ENCODE peak calls at places on chromosomes 12 and 14, in five cellular contexts. One of them, this sample, is unnamed.

GRCh38 chr12:130455161-130455560 is 117.5 kb downstream of the PIWIL1 start:
- DNase-seq in GM06990: no peak
- DNase-seq in GM12865: no peak
- DNase-seq in RWPE1: no peak
- DNase-seq in CD8-positive, alpha-beta memory T cell: no peak
- DNase-seq in this sample: no peak

GRCh38 chr12:79164890-79165289 is 300.3 kb downstream of the SYT1 start:
- DNase-seq in CD8-positive, alpha-beta memory T cell: no peak
- DNase-seq in GM06990: no peak
- DNase-seq in RWPE1: no peak
- DNase-seq in GM12865: no peak
- DNase-seq in this sample: no peak

GRCh38 chr12:49055978-49056754 is 4.4 kb downstream of the KMT2D start:
- DNase-seq in RWPE1: peak
- DNase-seq in CD8-positive, alpha-beta memory T cell: no peak
- DNase-seq in GM06990: no peak
- DNase-seq in GM12865: peak
- DNase-seq in this sample: peak

GRCh38 chr14:56147980-56148901 is 30.0 kb downstream of the PELI2 start:
- DNase-seq in GM06990: no peak
- DNase-seq in GM12865: no peak
- DNase-seq in RWPE1: no peak
- DNase-seq in CD8-positive, alpha-beta memory T cell: no peak
- DNase-seq in this sample: no peak

GRCh38 chr12:52257074-52257551 is 17.3 kb upstream of the KRT86 start:
- DNase-seq in GM06990: no peak
- DNase-seq in CD8-positive, alpha-beta memory T cell: no peak
- DNase-seq in RWPE1: no peak
- DNase-seq in GM12865: no peak
- DNase-seq in this sample: no peak

GRCh38 chr12:25187781-25188180 is 7.2 kb downstream of the DNAI7 start:
- DNase-seq in GM06990: no peak
- DNase-seq in GM12865: no peak
- DNase-seq in RWPE1: no peak
- DNase-seq in CD8-positive, alpha-beta memory T cell: no peak
- DNase-seq in this sample: no peak

GRCh38 chr14:30820674-30821073 is 53.7 kb upstream of the COCH start:
- DNase-seq in GM12865: peak
- DNase-seq in CD8-positive, alpha-beta memory T cell: no peak
- DNase-seq in GM06990: no peak
- DNase-seq in RWPE1: no peak
- DNase-seq in this sample: no peak

GRCh38 chr12:26370098-26370497 is 174.7 kb downstream of the SSPN start:
- DNase-seq in GM06990: no peak
- DNase-seq in GM12865: no peak
- DNase-seq in RWPE1: no peak
- DNase-seq in CD8-positive, alpha-beta memory T cell: no peak
- DNase-seq in this sample: no peak

GRCh38 chr12:108568653-108569154 is 6.3 kb downstream of the ISCU start:
- DNase-seq in CD8-positive, alpha-beta memory T cell: peak
- DNase-seq in RWPE1: no peak
- DNase-seq in GM06990: peak
- DNase-seq in GM12865: peak
- DNase-seq in this sample: peak

GRCh38 chr14:26415618-26416123 is 182.2 kb downstream of the NOVA1 start:
- DNase-seq in RWPE1: no peak
- DNase-seq in GM12865: no peak
- DNase-seq in CD8-positive, alpha-beta memory T cell: no peak
- DNase-seq in GM06990: no peak
- DNase-seq in this sample: no peak

GRCh38 chr14:24816011-24816928 is 182.3 kb upstream of the GZMB start:
- DNase-seq in RWPE1: no peak
- DNase-seq in CD8-positive, alpha-beta memory T cell: no peak
- DNase-seq in GM06990: no peak
- DNase-seq in GM12865: no peak
- DNase-seq in this sample: no peak

GRCh38 chr14:105528859-105529505 is 2.6 kb downstream of the TMEM121 start:
- DNase-seq in GM12865: peak
- DNase-seq in RWPE1: no peak
- DNase-seq in CD8-positive, alpha-beta memory T cell: no peak
- DNase-seq in GM06990: peak
- DNase-seq in this sample: peak

GRCh38 chr12:27561535-27562350 is 37.7 kb downstream of the PPFIBP1 start:
- DNase-seq in GM06990: no peak
- DNase-seq in GM12865: no peak
- DNase-seq in RWPE1: no peak
- DNase-seq in CD8-positive, alpha-beta memory T cell: no peak
- DNase-seq in this sample: no peak

GRCh38 chr14:24243336-24243836 is 963 bp upstream of the TINF2 start:
- DNase-seq in CD8-positive, alpha-beta memory T cell: peak
- DNase-seq in RWPE1: no peak
- DNase-seq in GM06990: peak
- DNase-seq in GM12865: peak
- DNase-seq in this sample: no peak

GRCh38 chr14:65132855-65133254 is 30.5 kb upstream of the MAX start:
- DNase-seq in GM06990: no peak
- DNase-seq in GM12865: no peak
- DNase-seq in RWPE1: no peak
- DNase-seq in CD8-positive, alpha-beta memory T cell: no peak
- DNase-seq in this sample: no peak

GRCh38 chr14:55747186-55747585 is 167.2 kb downstream of the KTN1 start:
- DNase-seq in CD8-positive, alpha-beta memory T cell: no peak
- DNase-seq in GM06990: no peak
- DNase-seq in RWPE1: no peak
- DNase-seq in GM12865: no peak
- DNase-seq in this sample: no peak

GRCh38 chr12:11953523-11953922 is 117.2 kb upstream of the BCL2L14 start:
- DNase-seq in GM12865: no peak
- DNase-seq in GM06990: no peak
- DNase-seq in CD8-positive, alpha-beta memory T cell: no peak
- DNase-seq in RWPE1: no peak
- DNase-seq in this sample: no peak

GRCh38 chr14:71437870-71438269 is 494.4 kb upstream of the RGS6 start:
- DNase-seq in GM12865: no peak
- DNase-seq in CD8-positive, alpha-beta memory T cell: no peak
- DNase-seq in RWPE1: no peak
- DNase-seq in GM06990: no peak
- DNase-seq in this sample: no peak

GRCh38 chr12:124440841-124441381 is 126.5 kb downstream of the NCOR2 start:
- DNase-seq in GM06990: no peak
- DNase-seq in GM12865: no peak
- DNase-seq in CD8-positive, alpha-beta memory T cell: no peak
- DNase-seq in RWPE1: no peak
- DNase-seq in this sample: no peak

GRCh38 chr14:101478096-101478495 is 83.2 kb upstream of the DIO3 start:
- DNase-seq in RWPE1: no peak
- DNase-seq in GM12865: no peak
- DNase-seq in GM06990: no peak
- DNase-seq in CD8-positive, alpha-beta memory T cell: no peak
- DNase-seq in this sample: no peak

GRCh38 chr14:91830777-91831176 is 36.6 kb downstream of the TC2N start:
- DNase-seq in RWPE1: no peak
- DNase-seq in GM12865: peak
- DNase-seq in CD8-positive, alpha-beta memory T cell: no peak
- DNase-seq in GM06990: no peak
- DNase-seq in this sample: no peak

GRCh38 chr12:98013560-98013959 is 501.8 kb upstream of the TMPO start:
- DNase-seq in GM06990: no peak
- DNase-seq in CD8-positive, alpha-beta memory T cell: no peak
- DNase-seq in GM12865: no peak
- DNase-seq in RWPE1: no peak
- DNase-seq in this sample: no peak

GRCh38 chr12:94174576-94174975 is 26.2 kb downstream of the PLXNC1 start:
- DNase-seq in RWPE1: no peak
- DNase-seq in GM06990: peak
- DNase-seq in GM12865: peak
- DNase-seq in CD8-positive, alpha-beta memory T cell: peak
- DNase-seq in this sample: peak

This sample was measured in naive B cell.